ENCODE peak calls at places on chromosomes 11 and 22, in seven cellular contexts. X is H1, P is lower lobe of right lung, A is pancreas, O is cardiac muscle cell, U is fibroblast of lung, H is A549. T is an unnamed sample. For H3K9me3, the result is how much of the 10 kb centered on the place peaks cover.

GRCh38 chr22:49880281-49880680 is 26.6 kb downstream of the ZBED4 start:
- DNase-seq in X (no peak), P (no peak), A (no peak), O (no peak), U (peak), H (no peak), T (no peak)

GRCh38 chr11:38476808-38477565 is 1879.0 kb upstream of the RAG2 start:
- DNase-seq in X (no peak), P (no peak), A (no peak), O (no peak), U (peak), H (no peak), T (no peak)

GRCh38 chr11:88421530-88421929 is 84.0 kb upstream of the CTSC start:
- DNase-seq in X (no peak), P (no peak), A (no peak), O (peak), U (peak), H (no peak), T (no peak)

GRCh38 chr11:35247428-35247827 is 108.5 kb downstream of the CD44 start:
- DNase-seq in X (no peak), P (no peak), A (no peak), O (no peak), U (no peak), H (no peak), T (no peak)

GRCh38 chr11:119380816-119381185 is 689 bp downstream of the USP2 start:
- DNase-seq in X (peak), P (no peak), A (no peak), O (no peak), U (no peak), H (no peak), T (no peak)

GRCh38 chr22:32852346-32853251 is 51.1 kb downstream of the TIMP3 start:
- DNase-seq in X (no peak), P (no peak), A (no peak), O (peak), U (no peak), H (no peak), T (no peak)

GRCh38 chr22:48896766-48897637 is 930.7 kb downstream of the BRD1 start:
- DNase-seq in X (no peak), P (no peak), A (no peak), O (no peak), U (peak), H (no peak), T (no peak)

GRCh38 chr22:19046719-19047609 is 75.2 kb downstream of the DGCR2 start:
- DNase-seq in X (no peak), P (peak), A (peak), O (no peak), U (no peak), H (no peak), T (no peak)

GRCh38 chr22:49776891-49777290 is 50.8 kb downstream of the BRD1 start:
- DNase-seq in X (no peak), P (no peak), A (peak), O (no peak), U (peak), H (no peak), T (no peak)

GRCh38 chr11:60515144-60515855 is at the start of gene MS4A13:
- DNase-seq in X (no peak), P (no peak), A (peak), O (no peak), U (no peak), H (no peak), T (no peak)

GRCh38 chr11:119791701-119792151 is 62.7 kb upstream of the NECTIN1 start:
- DNase-seq in X (no peak), P (no peak), A (no peak), O (peak), U (peak), H (no peak), T (no peak)

GRCh38 chr22:41351011-41351410 is 30.7 kb upstream of the TEF start:
- DNase-seq in X (no peak), P (no peak), A (no peak), O (no peak), U (no peak), H (no peak), T (no peak)

GRCh38 chr11:13606701-13607100 is 61.8 kb upstream of the FAR1 start:
- DNase-seq in X (no peak), P (no peak), A (no peak), O (no peak), U (no peak), H (no peak), T (no peak)

GRCh38 chr11:87477321-87477720 is 439.6 kb downstream of the TMEM135 start:
- DNase-seq in X (no peak), P (no peak), A (no peak), O (no peak), U (no peak), H (no peak), T (no peak)

GRCh38 chr11:119567667-119568582 is 145.0 kb upstream of the THY1 start:
- DNase-seq in X (no peak), P (no peak), A (no peak), O (peak), U (peak), H (no peak), T (no peak)

GRCh38 chr11:721913-722811 is 16.1 kb downstream of the EPS8L2 start:
- DNase-seq in X (no peak), P (peak), A (peak), O (no peak), U (no peak), H (no peak), T (no peak)

GRCh38 chr11:108906329-108906728 is 241.5 kb downstream of the DDX10 start:
- DNase-seq in X (no peak), P (no peak), A (no peak), O (peak), U (peak), H (no peak), T (no peak)

GRCh38 chr11:131815631-131816030 is 445.2 kb downstream of the NTM start:
- DNase-seq in X (no peak), P (no peak), A (no peak), O (peak), U (no peak), H (no peak), T (no peak)

GRCh38 chr11:103631841-103632240 is 404.6 kb upstream of the DDI1 start:
- DNase-seq in X (no peak), P (no peak), A (no peak), O (no peak), U (no peak), H (no peak), T (no peak)

GRCh38 chr11:77120571-77120970 is 7.5 kb upstream of the MYO7A start:
- DNase-seq in X (no peak), P (no peak), A (peak), O (no peak), U (no peak), H (no peak), T (no peak)

GRCh38 chr22:26952004-26952403 is 294.6 kb downstream of the MIAT start:
- DNase-seq in X (no peak), P (no peak), A (no peak), O (no peak), U (no peak), H (no peak), T (no peak)

GRCh38 chr11:134452026-134452848 is 40.2 kb upstream of the B3GAT1 start:
- DNase-seq in X (no peak), P (no peak), A (no peak), O (no peak), U (no peak), H (no peak), T (no peak)

GRCh38 chr22:46308283-46308988 is 11.8 kb downstream of the GTSE1 start:
- DNase-seq in X (no peak), P (peak), A (peak), O (no peak), U (no peak), H (no peak), T (no peak)

GRCh38 chr22:24466831-24467249 is 28.3 kb upstream of the UPB1 start:
- DNase-seq in X (no peak), P (no peak), A (no peak), O (peak), U (peak), H (no peak), T (no peak)

GRCh38 chr11:119795231-119795630 is 66.2 kb upstream of the NECTIN1 start:
- DNase-seq in X (no peak), P (no peak), A (no peak), O (peak), U (peak), H (peak), T (no peak)

GRCh38 chr11:84249344-84250135 is 963.4 kb upstream of the CCDC90B start:
- DNase-seq in X (no peak), P (no peak), A (no peak), O (no peak), U (peak), H (no peak), T (no peak)

GRCh38 chr11:132349806-132350733 is 979.7 kb downstream of the NTM start:
- DNase-seq in X (no peak), P (no peak), A (no peak), O (no peak), U (peak), H (no peak), T (no peak)

GRCh38 chr22:33706100-33706499 is 214.2 kb downstream of the LARGE1 start:
- DNase-seq in X (no peak), P (no peak), A (no peak), O (no peak), U (no peak), H (no peak), T (peak)

GRCh38 chr22:49215840-49216239 is 611.8 kb downstream of the BRD1 start:
- DNase-seq in X (no peak), P (peak), A (peak), O (no peak), U (no peak), H (no peak), T (no peak)

GRCh38 chr22:23253475-23254055 is 73.3 kb downstream of the BCR start:
- DNase-seq in X (no peak), P (no peak), A (peak), O (no peak), U (no peak), H (no peak), T (no peak)

GRCh38 chr11:72817966-72818365 is 3.8 kb downstream of the ATG16L2 start:
- DNase-seq in X (no peak), P (no peak), A (no peak), O (no peak), U (no peak), H (no peak), T (no peak)

GRCh38 chr22:48827228-48827810 is 1000.4 kb downstream of the BRD1 start:
- DNase-seq in X (peak), P (no peak), A (peak), O (no peak), U (peak), H (no peak), T (no peak)

GRCh38 chr11:92453055-92453454 is 228.4 kb downstream of the FAT3 start:
- DNase-seq in X (no peak), P (no peak), A (no peak), O (peak), U (peak), H (no peak), T (no peak)
- H3K9me3 ChIP-seq in X (under half), P (under half), A (under half), O (under half), U (under half), H (under half), T (under half)

GRCh38 chr11:47376543-47377371 is 1.6 kb downstream of the SPI1 start:
- DNase-seq in X (no peak), P (peak), A (peak), O (peak), U (no peak), H (no peak), T (no peak)

GRCh38 chr11:47376183-47376542 is 2.2 kb downstream of the SPI1 start:
- DNase-seq in X (no peak), P (no peak), A (no peak), O (no peak), U (no peak), H (no peak), T (no peak)

GRCh38 chr11:47378011-47378835 is at the start of gene SPI1:
- DNase-seq in X (no peak), P (peak), A (peak), O (no peak), U (no peak), H (no peak), T (no peak)

GRCh38 chr11:47378836-47379170 is 456 bp upstream of the SPI1 start:
- DNase-seq in X (no peak), P (peak), A (no peak), O (no peak), U (no peak), H (no peak), T (no peak)

GRCh38 chr11:47377571-47378010 is 756 bp downstream of the SPI1 start:
- DNase-seq in X (no peak), P (no peak), A (peak), O (no peak), U (no peak), H (no peak), T (no peak)
- H3K4me3 ChIP-seq in X (no peak), P (peak), A (no peak), O (no peak), U (no peak), H (no peak), T (no peak)

GRCh38 chr11:69122337-69122641 is 33.4 kb upstream of the SMIM38 start:
- DNase-seq in X (no peak), P (no peak), A (no peak), O (no peak), U (no peak), H (peak), T (no peak)

GRCh38 chr11:69121621-69122336 is 34.0 kb upstream of the SMIM38 start:
- DNase-seq in X (no peak), P (no peak), A (peak), O (no peak), U (no peak), H (peak), T (no peak)

GRCh38 chr11:69122642-69123431 is 32.9 kb upstream of the SMIM38 start:
- DNase-seq in X (peak), P (peak), A (peak), O (peak), U (peak), H (peak), T (peak)

GRCh38 chr11:69120096-69120875 is 35.4 kb upstream of the SMIM38 start:
- DNase-seq in X (no peak), P (peak), A (peak), O (no peak), U (no peak), H (no peak), T (no peak)

DNA sequence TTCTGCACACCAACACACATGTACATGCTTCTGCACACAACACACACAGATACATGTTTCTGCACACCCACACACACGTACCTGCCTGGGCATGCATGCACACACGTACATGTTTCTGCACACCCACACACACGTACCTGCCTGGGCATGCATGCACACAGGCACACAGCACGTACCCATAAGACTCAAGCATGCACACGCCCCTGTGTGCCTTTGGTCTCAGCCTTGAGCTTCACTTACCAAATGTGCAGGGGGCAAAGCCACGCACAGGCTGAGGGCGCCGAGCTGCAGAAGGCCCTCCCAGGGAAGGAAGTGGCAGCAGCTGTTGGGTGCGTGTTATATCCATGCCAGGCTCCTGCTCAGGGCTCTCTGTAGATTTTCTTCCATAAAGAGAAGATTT is 34.7 kb upstream of the SMIM38 start:
- DNase-seq in X (no peak), P (peak), A (peak), O (no peak), U (no peak), H (no peak), T (no peak)
- H3K9me3 ChIP-seq in X (under half), P (under half), A (under half), O (under half), U (under half), H (under half), T (under half)

GRCh38 chr11:15765530-15765929 is 590.8 kb downstream of the SOX6 start:
- DNase-seq in X (no peak), P (no peak), A (no peak), O (no peak), U (no peak), H (no peak), T (no peak)
- H3K4me3 ChIP-seq in X (no peak), P (no peak), A (no peak), O (no peak), U (no peak), H (no peak), T (no peak)

GRCh38 chr11:48248902-48249301 is 4.0 kb downstream of the OR4X2 start:
- DNase-seq in X (no peak), P (no peak), A (no peak), O (no peak), U (no peak), H (no peak), T (no peak)

GRCh38 chr11:48242501-48242900 is 2.4 kb upstream of the OR4X2 start:
- DNase-seq in X (no peak), P (no peak), A (no peak), O (no peak), U (no peak), H (no peak), T (no peak)

DNA sequence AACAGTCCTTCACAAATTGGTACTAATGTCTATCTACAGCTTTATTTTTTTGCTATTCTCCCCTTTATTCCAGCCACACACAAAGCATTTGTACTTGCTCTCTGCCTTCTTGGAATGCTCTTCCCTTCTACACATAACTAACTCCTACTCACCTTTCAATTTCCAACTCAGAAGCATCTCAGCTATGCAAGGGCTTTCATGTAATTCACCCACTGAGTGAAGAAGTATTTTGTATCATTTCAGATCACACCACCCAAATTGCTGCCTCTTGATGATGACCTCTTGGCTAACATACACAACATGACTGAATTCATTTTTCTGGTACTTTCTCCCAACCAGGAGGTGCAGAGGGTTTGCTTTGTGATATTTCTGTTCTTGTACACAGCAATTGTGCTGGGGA is at the start of gene OR4X2:
- DNase-seq in X (no peak), P (no peak), A (no peak), O (no peak), U (no peak), H (no peak), T (no peak)
- H3K9me3 ChIP-seq in X (half or more), P (under half), A (under half), O (under half), U (under half), H (under half), T (under half)

GRCh38 chr11:118223992-118224391 is 819 bp downstream of the JAML start:
- DNase-seq in X (no peak), P (no peak), A (no peak), O (no peak), U (no peak), H (no peak), T (no peak)
- H3K4me3 ChIP-seq in X (no peak), P (peak), A (no peak), O (no peak), U (no peak), H (no peak), T (no peak)

DNA sequence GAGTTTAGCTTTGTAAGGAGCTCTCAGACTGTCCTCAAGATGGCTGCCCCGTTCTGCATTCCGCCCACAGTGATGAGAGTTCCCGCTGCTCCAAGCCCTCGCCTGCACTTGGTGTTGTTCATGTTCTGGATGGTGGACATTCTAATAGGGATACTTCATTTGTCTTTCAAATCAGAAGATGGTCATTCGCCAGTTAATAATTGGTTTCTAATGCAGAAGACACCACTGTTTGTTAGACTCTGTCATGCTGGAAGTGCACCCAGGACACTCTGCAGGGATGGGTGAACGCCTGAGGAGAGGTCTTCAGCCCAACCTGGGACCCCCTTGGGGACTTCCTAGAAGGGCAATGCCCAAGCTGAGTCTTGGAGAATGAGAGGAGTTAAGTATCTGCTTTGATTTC is 836.4 kb downstream of the TBC1D22A start:
- DNase-seq in X (no peak), P (no peak), A (no peak), O (no peak), U (no peak), H (no peak), T (no peak)
- H3K9me3 ChIP-seq in X (under half), P (under half), A (under half), O (under half), U (under half), H (under half), T (under half)

GRCh38 chr11:63887600-63887999 is 29.4 kb downstream of the RCOR2 start:
- DNase-seq in X (no peak), P (no peak), A (no peak), O (no peak), U (no peak), H (no peak), T (no peak)
- H3K4me3 ChIP-seq in X (no peak), P (no peak), A (peak), O (no peak), U (no peak), H (no peak), T (no peak)

T was measured in iPS DF 6.9.